ENCODE peak calls at places on chromosomes 4 and X, in five cellular contexts. Y is fibroblast of the aortic adventitia, P is DMS79 treated with DMSO at 0.1 percent for 48 hours, V is smooth muscle cell of the brain vasculature, Q is Kasumi-1. T is an unnamed sample.

GRCh38 chr4:16887887-16888286 is 10.6 kb downstream of the LDB2 start:
- DNase-seq in P (no peak), V (no peak), Q (no peak), Y (no peak), T (no peak)

GRCh38 chrX:22056235-22056634 is 24.1 kb downstream of the PHEX start:
- DNase-seq in Y (no peak), Q (no peak), V (no peak), P (no peak), T (no peak)

GRCh38 chrX:99750721-99751120 is 659.4 kb downstream of the PCDH19 start:
- DNase-seq in V (no peak), Y (no peak), Q (no peak), P (no peak), T (no peak)

GRCh38 chrX:9724711-9725110 is 40.9 kb downstream of the GPR143 start:
- DNase-seq in V (no peak), Y (no peak), P (no peak), Q (no peak), T (no peak)

GRCh38 chrX:28639502-28639901 is 52.3 kb downstream of the IL1RAPL1 start:
- DNase-seq in V (no peak), P (no peak), Q (no peak), Y (peak), T (no peak)

GRCh38 chrX:120459313-120459712 is 9.8 kb downstream of the LAMP2 start:
- DNase-seq in V (no peak), Q (no peak), P (peak), Y (no peak), T (no peak)

GRCh38 chr4:164779811-164780216 is 25.9 kb downstream of the SMIM31 start:
- DNase-seq in Y (peak), P (peak), Q (peak), V (peak), T (peak)

GRCh38 chr4:155759372-155760252 is 791 bp downstream of the GUCY1B1 start:
- DNase-seq in Y (no peak), V (no peak), P (no peak), Q (no peak), T (peak)

GRCh38 chrX:40094900-40095587 is 2.7 kb downstream of the BCOR start:
- DNase-seq in Q (no peak), P (no peak), V (no peak), Y (no peak), T (peak)

GRCh38 chrX:31271615-31272471 is 200.0 kb upstream of the FTHL17 start:
- DNase-seq in P (no peak), V (no peak), Q (no peak), Y (no peak), T (no peak)

GRCh38 chr4:26325191-26325590 is 4.4 kb downstream of the RBPJ start:
- DNase-seq in Q (peak), V (no peak), P (no peak), Y (peak), T (peak)